ENCODE peak calls at places on chromosomes 12 and 14, in seven cellular contexts. B is IMR-90, T is neuronal stem cell, I is H1, J is mesenchymal stem cell, D is H9, L is trophoblast cell. H is an unnamed sample.
A peak's percentile ranks its signal among the peaks of the same experiment; 100 is the strongest.

GRCh38 chr14:20179218-20179617 is 11.5 kb upstream of the OR11G2 start:
- DNase-seq in T (no peak), D (no peak), B (no peak), L (no peak), J (no peak), I (no peak), H (no peak)

GRCh38 chr12:78167510-78167909 is 336.8 kb downstream of the NAV3 start:
- DNase-seq in J (no peak), T (no peak), L (no peak), D (no peak), B (no peak), I (no peak), H (no peak)

GRCh38 chr12:6891637-6892036 is 13.0 kb upstream of the LRRC23 start:
- DNase-seq in I (no peak), D (no peak), L (no peak), T (no peak), B (no peak), J (no peak), H (no peak)

GRCh38 chr12:47249719-47250506 is 170.2 kb upstream of the AMIGO2 start:
- DNase-seq in J (no peak), L (no peak), B (no peak), D (no peak), I (no peak), T (no peak), H (peak; percentile 92)

GRCh38 chr12:121124402-121125109 is 8.1 kb upstream of the P2RX7 start:
- DNase-seq in I (no peak), T (no peak), D (no peak), J (peak; percentile 89), B (peak; percentile 91), L (peak; percentile 98), H (peak; percentile 98)

GRCh38 chr14:49134940-49135339 is 451.2 kb downstream of the RPS29 start:
- DNase-seq in I (no peak), B (no peak), J (no peak), D (peak; percentile 32), T (no peak), L (no peak), H (peak; percentile 65)

GRCh38 chr12:34390846-34391700 is 368.8 kb downstream of the ALG10 start:
- DNase-seq in D (no peak), I (no peak), T (no peak), B (no peak), L (no peak), J (no peak), H (no peak)

GRCh38 chr12:5204271-5204670 is 160.6 kb downstream of the KCNA5 start:
- DNase-seq in B (no peak), T (peak; percentile 71), D (peak; percentile 79), L (no peak), J (no peak), I (no peak), H (peak; percentile 45)

GRCh38 chr12:47776471-47777143 is 3.6 kb downstream of the SLC48A1 start:
- DNase-seq in B (peak; percentile 47), I (no peak), D (no peak), L (peak; percentile 32), T (no peak), J (peak; percentile 66), H (no peak)

GRCh38 chr12:117165342-117165741 is 24.9 kb downstream of the FBXO21 start:
- DNase-seq in I (no peak), J (no peak), L (no peak), D (no peak), T (no peak), B (no peak), H (no peak)

GRCh38 chr12:4143909-4144308 is 129.7 kb upstream of the CCND2 start:
- DNase-seq in J (no peak), D (no peak), I (no peak), T (no peak), L (peak; percentile 13), B (no peak), H (peak; percentile 35)

GRCh38 chr12:116689586-116689985 is 48.3 kb downstream of the SPRING1 start:
- DNase-seq in T (no peak), D (no peak), B (no peak), J (no peak), I (no peak), L (no peak), H (no peak)

GRCh38 chr14:68951051-68951797 is 27.9 kb downstream of the ACTN1 start:
- DNase-seq in T (no peak), B (peak; percentile 96), J (peak; percentile 99), I (no peak), D (no peak), L (peak; percentile 94), H (peak; percentile 58)

GRCh38 chr14:79605863-79606262 is 605.4 kb downstream of the DIO2 start:
- DNase-seq in J (no peak), L (no peak), D (no peak), T (no peak), B (no peak), I (no peak), H (no peak)

GRCh38 chr12:82174383-82174782 is 183.8 kb downstream of the CCDC59 start:
- DNase-seq in I (no peak), L (no peak), J (no peak), D (no peak), B (no peak), T (no peak), H (no peak)

GRCh38 chr14:87109271-87109670 is 883.7 kb downstream of the GALC start:
- DNase-seq in I (no peak), B (no peak), D (no peak), J (no peak), L (no peak), T (no peak), H (no peak)

GRCh38 chr14:77980475-77981321 is 180.8 kb downstream of the ADCK1 start:
- DNase-seq in D (peak; percentile 68), L (peak; percentile 28), J (no peak), I (no peak), T (no peak), B (no peak), H (peak; percentile 57)

GRCh38 chr12:106000376-106001104 is 138.2 kb downstream of the NUAK1 start:
- DNase-seq in I (no peak), T (no peak), L (peak; percentile 16), D (no peak), J (no peak), B (no peak), H (no peak)

GRCh38 chr14:74135386-74135785 is 50.6 kb downstream of the LIN52 start:
- DNase-seq in L (no peak), D (no peak), T (no peak), J (no peak), I (no peak), B (peak; percentile 60), H (no peak)

GRCh38 chr12:94134226-94134795 is 14.1 kb upstream of the PLXNC1 start:
- DNase-seq in I (no peak), L (peak; percentile 77), D (no peak), B (peak; percentile 62), T (no peak), J (peak; percentile 60), H (peak; percentile 63)

GRCh38 chr14:59155886-59156285 is 32.6 kb upstream of the DAAM1 start:
- DNase-seq in J (peak; percentile 8), T (no peak), I (no peak), L (no peak), B (peak; percentile 9), D (no peak), H (peak; percentile 28)

GRCh38 chr12:75480469-75480949 is at the start of gene GLIPR1:
- DNase-seq in D (no peak), I (no peak), B (peak; percentile 99), T (no peak), J (peak; percentile 98), L (peak; percentile 95), H (peak; percentile 62)

GRCh38 chr12:78865297-78865955 is 852 bp downstream of the SYT1 start:
- DNase-seq in J (no peak), I (no peak), D (no peak), B (no peak), T (no peak), L (no peak), H (no peak)

GRCh38 chr12:131072446-131073230 is 118.9 kb downstream of the ADGRD1 start:
- DNase-seq in J (no peak), T (no peak), D (peak; percentile 17), I (no peak), L (no peak), B (no peak), H (no peak)

GRCh38 chr12:133081408-133081806 is 684 bp downstream of the ZNF140 start:
- DNase-seq in B (no peak), T (no peak), L (no peak), D (no peak), J (no peak), I (no peak), H (peak; percentile 10)

GRCh38 chr14:73753043-73753886 is 39.1 kb upstream of the PNMA1 start:
- DNase-seq in I (no peak), L (peak; percentile 69), B (no peak), J (peak; percentile 66), T (no peak), D (peak; percentile 27), H (peak; percentile 54)

GRCh38 chr12:126107659-126108058 is 1042.4 kb downstream of the AACS start:
- DNase-seq in T (peak; percentile 9), D (no peak), L (no peak), J (no peak), B (no peak), I (no peak), H (no peak)
- H3K27ac ChIP-seq in T (peak overlapping the region; percentile 76), D (no peak overlapping the region), L (no peak overlapping the region), J (no peak overlapping the region), B (no peak overlapping the region), I (no peak overlapping the region), H (no peak overlapping the region)

GRCh38 chr12:53218551-53219114 is 11.6 kb upstream of the ITGB7 start:
- DNase-seq in L (no peak), T (no peak), D (peak; percentile 33), J (no peak), I (no peak), B (no peak), H (no peak)
- H3K9ac ChIP-seq in L (no peak overlapping the region), T (peak overlapping the region; percentile 85), D (peak overlapping the region; percentile 16), J (peak overlapping the region; percentile 91), I (peak overlapping the region; percentile 36), B (peak overlapping the region; percentile 75), H (peak overlapping the region; percentile 96)

GRCh38 chr12:30679250-30679649 is 16.4 kb downstream of the IPO8 start:
- DNase-seq in D (no peak), I (no peak), J (no peak), L (no peak), B (no peak), T (no peak), H (no peak)
- H3K23ac ChIP-seq in D (no peak overlapping the region), I (no peak overlapping the region), J (no peak overlapping the region), L (no peak overlapping the region), B (no peak overlapping the region), T (no peak overlapping the region), H (no peak overlapping the region)

DNA sequence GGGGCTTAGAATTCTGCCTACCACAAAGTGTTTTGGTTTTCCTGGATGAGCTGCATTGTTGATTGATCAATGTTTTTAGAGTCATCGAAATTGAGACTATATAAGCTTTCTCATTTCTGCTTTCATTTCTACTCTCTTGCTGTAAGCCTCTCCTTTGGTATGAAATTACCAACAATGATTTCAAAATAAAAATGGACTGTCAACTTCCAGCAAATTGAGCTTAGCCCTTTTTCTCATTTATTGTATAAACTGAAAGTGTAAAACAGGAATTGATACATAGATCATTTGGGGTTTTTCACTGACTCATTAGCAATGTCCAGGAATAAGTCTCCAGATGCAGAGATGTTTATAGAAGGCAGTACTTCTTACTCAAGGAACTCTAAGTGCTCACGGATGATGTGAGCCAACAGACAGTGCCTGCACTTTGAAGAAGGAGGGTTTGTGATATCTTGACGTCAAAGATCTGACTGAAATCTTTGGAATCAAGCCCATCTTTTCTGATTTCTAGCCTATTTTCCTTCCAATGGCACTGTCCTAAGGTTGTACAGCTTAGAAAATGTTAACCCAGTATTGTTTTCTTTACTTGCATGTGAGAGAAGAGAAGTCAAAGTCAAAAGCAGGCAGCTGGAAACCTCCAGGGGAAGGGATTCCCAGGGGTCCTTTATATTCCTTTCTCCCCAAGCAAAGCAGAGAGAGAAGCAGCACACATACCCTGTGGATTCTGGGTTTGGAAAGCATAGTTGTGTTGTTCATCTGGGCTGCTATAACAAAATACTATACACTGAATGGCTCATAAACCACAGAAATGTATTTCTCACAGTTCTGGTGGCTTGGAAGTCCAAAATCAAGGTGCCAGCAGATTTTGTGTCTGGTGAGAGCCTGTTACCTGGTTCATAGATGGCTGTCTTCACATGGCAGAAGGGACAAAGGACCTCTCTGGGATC is 19.8 kb upstream of the PCNX1 start:
- DNase-seq in B (peak; percentile 98), D (no peak), J (peak; percentile 99), L (peak; percentile 50), T (no peak), I (no peak), H (no peak)
- H3K27ac ChIP-seq in B (peak overlapping the region; percentile 65), D (no peak overlapping the region), J (no peak overlapping the region), L (no peak overlapping the region), T (no peak overlapping the region), I (no peak overlapping the region), H (no peak overlapping the region)

H was measured in mesendoderm.